ENCODE peak calls at places on chromosomes 12 and 14, in ten cellular contexts. J, O, S, T, P, Y, E, I, L and N are unnamed samples.

GRCh38 chr14:46651526-46652144 is at the start of gene RPL10L:
- DNase-seq in J (no peak), O (no peak), S (no peak), T (no peak), P (no peak), Y (no peak), E (no peak), I (no peak), L (no peak), N (no peak)

GRCh38 chr12:47860279-47860841 is 40.7 kb upstream of the HDAC7 start:
- DNase-seq in J (no peak), O (no peak), S (no peak), T (no peak), P (no peak), Y (no peak), E (no peak), I (no peak), L (no peak), N (no peak)

GRCh38 chr14:78576437-78577166 is 406.4 kb downstream of the NRXN3 start:
- DNase-seq in J (no peak), O (no peak), S (no peak), T (no peak), P (no peak), Y (no peak), E (no peak), I (no peak), L (no peak), N (no peak)

GRCh38 chr14:30450620-30451019 is 108.3 kb upstream of the G2E3 start:
- DNase-seq in J (no peak), O (no peak), S (no peak), T (no peak), P (no peak), Y (no peak), E (no peak), I (peak; percentile 37), L (no peak), N (no peak)

GRCh38 chr14:96682401-96682800 is 114.8 kb upstream of the VRK1 start:
- DNase-seq in J (no peak), O (no peak), S (no peak), T (no peak), P (no peak), Y (no peak), E (no peak), I (no peak), L (no peak), N (no peak)

GRCh38 chr12:53938276-53939140 is at the start of gene HOXC13:
- DNase-seq in J (no peak), O (peak; percentile 100), S (peak; percentile 72), T (no peak), P (no peak), Y (no peak), E (no peak), I (peak; percentile 93), L (peak; percentile 61), N (no peak)

GRCh38 chr12:93042283-93042682 is 113.2 kb upstream of the EEA1 start:
- DNase-seq in J (no peak), O (no peak), S (no peak), T (no peak), P (no peak), Y (no peak), E (no peak), I (no peak), L (no peak), N (no peak)

GRCh38 chr14:55794655-55795583 is 214.9 kb downstream of the KTN1 start:
- DNase-seq in J (peak; percentile 33), O (no peak), S (no peak), T (no peak), P (no peak), Y (no peak), E (no peak), I (no peak), L (no peak), N (no peak)

GRCh38 chr14:40374221-40374620 is 942.0 kb upstream of the FBXO33 start:
- DNase-seq in J (no peak), O (no peak), S (no peak), T (no peak), P (no peak), Y (no peak), E (no peak), I (no peak), L (no peak), N (no peak)

GRCh38 chr14:53537421-53538315 is 384.5 kb upstream of the DDHD1 start:
- DNase-seq in J (no peak), O (no peak), S (no peak), T (no peak), P (no peak), Y (no peak), E (no peak), I (no peak), L (no peak), N (no peak)